ENCODE peak calls at places on chromosomes 3 and 15, in four cellular contexts. One of them, this sample, is unnamed.

GRCh38 chr3:20912406-20912805 is 726.4 kb upstream of the SGO1 start:
- DNase-seq in HepG2: no peak
- DNase-seq in GM12878: no peak
- DNase-seq in K562: no peak
- DNase-seq in this sample: no peak

GRCh38 chr3:171565671-171566070 is 105.5 kb upstream of the TNIK start:
- DNase-seq in HepG2: peak; percentile 24
- DNase-seq in GM12878: no peak
- DNase-seq in K562: no peak
- DNase-seq in this sample: no peak

GRCh38 chr15:81893182-81893833 is 152.5 kb downstream of the MEX3B start:
- DNase-seq in HepG2: no peak
- DNase-seq in GM12878: no peak
- DNase-seq in K562: no peak
- DNase-seq in this sample: no peak

GRCh38 chr3:188272481-188273372 is 118.8 kb downstream of the LPP start:
- DNase-seq in HepG2: peak; percentile 34
- DNase-seq in GM12878: no peak
- DNase-seq in K562: no peak
- DNase-seq in this sample: no peak

GRCh38 chr15:26210980-26211379 is 347.9 kb upstream of the ATP10A start:
- DNase-seq in HepG2: no peak
- DNase-seq in GM12878: no peak
- DNase-seq in K562: no peak
- DNase-seq in this sample: no peak

GRCh38 chr3:30502742-30503073 is 103.7 kb upstream of the TGFBR2 start:
- DNase-seq in HepG2: no peak
- DNase-seq in GM12878: peak; percentile 12
- DNase-seq in K562: no peak
- DNase-seq in this sample: no peak

GRCh38 chr15:68333775-68334470 is 56.4 kb downstream of the FEM1B start:
- DNase-seq in HepG2: no peak
- DNase-seq in GM12878: no peak
- DNase-seq in K562: no peak
- DNase-seq in this sample: peak; percentile 37

GRCh38 chr15:73273181-73274002 is 95.4 kb downstream of the HCN4 start:
- DNase-seq in HepG2: peak; percentile 42
- DNase-seq in GM12878: no peak
- DNase-seq in K562: peak; percentile 59
- DNase-seq in this sample: peak; percentile 54

GRCh38 chr3:110969229-110970211 is 102.1 kb upstream of the NECTIN3 start:
- DNase-seq in HepG2: no peak
- DNase-seq in GM12878: no peak
- DNase-seq in K562: no peak
- DNase-seq in this sample: no peak

GRCh38 chr3:11953778-11954177 is 50.4 kb upstream of the SYN2 start:
- DNase-seq in HepG2: no peak
- DNase-seq in GM12878: no peak
- DNase-seq in K562: no peak
- DNase-seq in this sample: no peak

GRCh38 chr15:80768158-80768557 is 11.0 kb upstream of the CEMIP start:
- DNase-seq in HepG2: no peak
- DNase-seq in GM12878: no peak
- DNase-seq in K562: no peak
- DNase-seq in this sample: no peak

GRCh38 chr3:185661772-185662171 is 75.7 kb downstream of the SENP2 start:
- DNase-seq in HepG2: no peak
- DNase-seq in GM12878: no peak
- DNase-seq in K562: no peak
- DNase-seq in this sample: no peak

GRCh38 chr3:192935441-192935840 is 17.8 kb upstream of the MB21D2 start:
- DNase-seq in HepG2: no peak
- DNase-seq in GM12878: no peak
- DNase-seq in K562: no peak
- DNase-seq in this sample: no peak

GRCh38 chr3:79767194-79767952 is 425 bp downstream of the ROBO1 start:
- DNase-seq in HepG2: no peak
- DNase-seq in GM12878: no peak
- DNase-seq in K562: no peak
- DNase-seq in this sample: no peak

GRCh38 chr15:22819651-22820050 is 18.8 kb upstream of the NIPA2 start:
- DNase-seq in HepG2: no peak
- DNase-seq in GM12878: no peak
- DNase-seq in K562: no peak
- DNase-seq in this sample: no peak

GRCh38 chr3:184583345-184584000 is 21.9 kb downstream of the EPHB3 start:
- DNase-seq in HepG2: no peak
- DNase-seq in GM12878: no peak
- DNase-seq in K562: no peak
- DNase-seq in this sample: no peak

GRCh38 chr15:70299931-70300858 is 202.5 kb upstream of the TLE3 start:
- DNase-seq in HepG2: no peak
- DNase-seq in GM12878: peak; percentile 78
- DNase-seq in K562: no peak
- DNase-seq in this sample: no peak

GRCh38 chr3:146117406-146118285 is 43.3 kb downstream of the PLOD2 start:
- DNase-seq in HepG2: no peak
- DNase-seq in GM12878: no peak
- DNase-seq in K562: no peak
- DNase-seq in this sample: no peak

GRCh38 chr3:129003578-129004112 is 2.5 kb downstream of the EFCC1 start:
- DNase-seq in HepG2: peak; percentile 23
- DNase-seq in GM12878: no peak
- DNase-seq in K562: no peak
- DNase-seq in this sample: no peak

GRCh38 chr3:111210003-111210699 is 138.5 kb downstream of the NECTIN3 start:
- DNase-seq in HepG2: no peak
- DNase-seq in GM12878: no peak
- DNase-seq in K562: no peak
- DNase-seq in this sample: no peak

GRCh38 chr15:37136666-37137065 is 36.3 kb upstream of the MEIS2 start:
- DNase-seq in HepG2: no peak
- DNase-seq in GM12878: no peak
- DNase-seq in K562: no peak
- DNase-seq in this sample: no peak

GRCh38 chr15:75001310-75001709 is 5.9 kb downstream of the SCAMP5 start:
- DNase-seq in HepG2: no peak
- DNase-seq in GM12878: no peak
- DNase-seq in K562: peak; percentile 24
- DNase-seq in this sample: no peak

GRCh38 chr3:142056656-142057330 is 92.6 kb downstream of the TFDP2 start:
- DNase-seq in HepG2: no peak
- DNase-seq in GM12878: no peak
- DNase-seq in K562: peak; percentile 32
- DNase-seq in this sample: no peak

GRCh38 chr3:114527036-114527644 is 233.3 kb downstream of the TIGIT start:
- DNase-seq in HepG2: peak; percentile 9
- DNase-seq in GM12878: no peak
- DNase-seq in K562: peak; percentile 2
- DNase-seq in this sample: no peak

GRCh38 chr3:72810063-72810462 is 38.2 kb downstream of the SHQ1 start:
- DNase-seq in HepG2: no peak
- DNase-seq in GM12878: no peak
- DNase-seq in K562: no peak
- DNase-seq in this sample: no peak

GRCh38 chr3:124351430-124352142 is 359.7 kb upstream of the ROPN1 start:
- DNase-seq in HepG2: peak; percentile 39
- DNase-seq in GM12878: no peak
- DNase-seq in K562: peak; percentile 26
- DNase-seq in this sample: no peak

GRCh38 chr15:101489236-101489632 is 273 bp downstream of the PCSK6 start:
- DNase-seq in HepG2: no peak
- DNase-seq in GM12878: no peak
- DNase-seq in K562: peak; percentile 66
- DNase-seq in this sample: peak; percentile 44

GRCh38 chr3:130725746-130726145 is 20.9 kb downstream of the PIK3R4 start:
- DNase-seq in HepG2: no peak
- DNase-seq in GM12878: no peak
- DNase-seq in K562: no peak
- DNase-seq in this sample: no peak

GRCh38 chr15:31069360-31070000 is 32.0 kb downstream of the TRPM1 start:
- DNase-seq in HepG2: peak; percentile 11
- DNase-seq in GM12878: no peak
- DNase-seq in K562: no peak
- DNase-seq in this sample: no peak

GRCh38 chr15:66080791-66081475 is 172.6 kb downstream of the MEGF11 start:
- DNase-seq in HepG2: peak; percentile 72
- DNase-seq in GM12878: no peak
- DNase-seq in K562: peak; percentile 7
- DNase-seq in this sample: no peak

GRCh38 chr3:38805765-38806386 is 10.1 kb downstream of the SCN10A start:
- DNase-seq in HepG2: peak; percentile 60
- DNase-seq in GM12878: peak; percentile 4
- DNase-seq in K562: peak; percentile 87
- DNase-seq in this sample: peak; percentile 22

GRCh38 chr15:70088887-70089691 is 8.6 kb downstream of the TLE3 start:
- DNase-seq in HepG2: no peak
- DNase-seq in GM12878: no peak
- DNase-seq in K562: no peak
- DNase-seq in this sample: no peak

GRCh38 chr15:99522288-99522687 is 43.5 kb upstream of the MEF2A start:
- DNase-seq in HepG2: no peak
- DNase-seq in GM12878: no peak
- DNase-seq in K562: no peak
- DNase-seq in this sample: no peak

GRCh38 chr3:58989173-58989572 is 60.7 kb downstream of the CFAP20DC start:
- DNase-seq in HepG2: no peak
- DNase-seq in GM12878: no peak
- DNase-seq in K562: no peak
- DNase-seq in this sample: no peak

GRCh38 chr3:25074151-25074550 is 353.9 kb upstream of the RARB start:
- DNase-seq in HepG2: no peak
- DNase-seq in GM12878: no peak
- DNase-seq in K562: no peak
- DNase-seq in this sample: no peak

GRCh38 chr15:85010472-85011209 is 29.0 kb downstream of the PDE8A start:
- DNase-seq in HepG2: no peak
- DNase-seq in GM12878: no peak
- DNase-seq in K562: peak; percentile 68
- DNase-seq in this sample: peak; percentile 18

GRCh38 chr15:55703873-55704285 is 39.1 kb downstream of the PRTG start:
- DNase-seq in HepG2: no peak
- DNase-seq in GM12878: peak; percentile 5
- DNase-seq in K562: no peak
- DNase-seq in this sample: no peak

GRCh38 chr15:61032600-61033286 is 196.4 kb downstream of the RORA start:
- DNase-seq in HepG2: no peak
- DNase-seq in GM12878: no peak
- DNase-seq in K562: no peak
- DNase-seq in this sample: no peak
- TF ChIP-seq REST in HepG2: no peak
- TF ChIP-seq REST in GM12878: no peak
- TF ChIP-seq REST in K562: no peak
- TF ChIP-seq REST in this sample: no peak

GRCh38 chr15:78049691-78050440 is 27.6 kb downstream of the TBC1D2B start:
- DNase-seq in HepG2: no peak
- DNase-seq in GM12878: peak; percentile 68
- DNase-seq in K562: no peak
- DNase-seq in this sample: peak; percentile 86
- TF ChIP-seq POLR2AphosphoS5 in HepG2: no peak
- TF ChIP-seq POLR2AphosphoS5 in GM12878: peak; percentile 64
- TF ChIP-seq POLR2AphosphoS5 in K562: no peak
- TF ChIP-seq POLR2AphosphoS5 in this sample: peak; percentile 84

GRCh38 chr3:126745760-126746394 is 41.8 kb downstream of the CHCHD6 start:
- DNase-seq in HepG2: no peak
- DNase-seq in GM12878: no peak
- DNase-seq in K562: no peak
- DNase-seq in this sample: no peak
- TF ChIP-seq GABPA in HepG2: no peak
- TF ChIP-seq GABPA in GM12878: no peak
- TF ChIP-seq GABPA in K562: no peak
- TF ChIP-seq GABPA in this sample: no peak

GRCh38 chr15:60592386-60593339 is 113.7 kb upstream of the ICE2 start:
- DNase-seq in HepG2: peak; percentile 74
- DNase-seq in GM12878: no peak
- DNase-seq in K562: peak; percentile 54
- DNase-seq in this sample: peak; percentile 21
- TF ChIP-seq REST in HepG2: no peak
- TF ChIP-seq REST in GM12878: no peak
- TF ChIP-seq REST in K562: no peak
- TF ChIP-seq REST in this sample: no peak

This sample was measured in HL-60.